ENCODE peak calls at places on chromosomes 3 and 15, in six cellular contexts. F, O, D, M, L and H are unnamed samples.

GRCh38 chr3:101646726-101647125 is 30.2 kb downstream of the ZBTB11 start:
- DNase-seq in L (no peak), D (peak; percentile 22), M (no peak), O (no peak), F (no peak), H (no peak)

GRCh38 chr3:37026851-37027250 is 33.5 kb downstream of the MLH1 start:
- DNase-seq in F (no peak), D (no peak), O (no peak), M (peak; percentile 22), L (no peak), H (no peak)

GRCh38 chr3:58769065-58769464 is 102.5 kb upstream of the FAM3D start:
- DNase-seq in D (no peak), M (no peak), F (no peak), O (no peak), L (no peak), H (no peak)

GRCh38 chr15:82105458-82106205 is 59.8 kb upstream of the MEX3B start:
- DNase-seq in O (no peak), F (peak; percentile 19), M (peak; percentile 40), L (peak; percentile 87), D (peak; percentile 57), H (no peak)

GRCh38 chr15:29675791-29676301 is 146.4 kb downstream of the TJP1 start:
- DNase-seq in F (peak; percentile 16), D (no peak), M (peak; percentile 16), L (no peak), O (peak; percentile 33), H (no peak)

GRCh38 chr3:193702967-193703366 is 110.0 kb downstream of the OPA1 start:
- DNase-seq in L (peak; percentile 12), D (peak; percentile 36), F (no peak), O (no peak), M (no peak), H (no peak)

GRCh38 chr3:33096103-33096868 is 660 bp downstream of the GLB1 start:
- DNase-seq in M (peak; percentile 44), F (peak; percentile 53), D (peak; percentile 48), L (peak; percentile 16), O (no peak), H (no peak)

GRCh38 chr15:40340038-40340739 is 550 bp downstream of the CCDC9B start:
- DNase-seq in F (peak; percentile 75), D (peak; percentile 76), M (peak; percentile 93), O (peak; percentile 65), L (no peak), H (no peak)

GRCh38 chr15:90001062-90001682 is at the start of gene ZNF710:
- DNase-seq in O (peak; percentile 66), D (peak; percentile 80), L (peak; percentile 44), F (peak; percentile 66), M (peak; percentile 55), H (peak; percentile 49)

GRCh38 chr3:186060222-186060621 is 48.7 kb downstream of the ETV5 start:
- DNase-seq in O (no peak), D (no peak), L (no peak), F (no peak), M (no peak), H (no peak)

GRCh38 chr15:70299931-70300858 is 202.5 kb upstream of the TLE3 start:
- DNase-seq in F (no peak), O (no peak), L (no peak), M (no peak), D (no peak), H (no peak)

GRCh38 chr15:29364429-29365078 is 94.9 kb upstream of the NSMCE3 start:
- DNase-seq in O (no peak), L (peak; percentile 52), F (peak; percentile 25), D (peak; percentile 69), M (no peak), H (no peak)

GRCh38 chr3:95715137-95715536 is 1099.3 kb upstream of the EPHA6 start:
- DNase-seq in O (no peak), F (no peak), D (no peak), M (no peak), L (no peak), H (no peak)

GRCh38 chr15:58864602-58865419 is 68.7 kb downstream of the SLTM start:
- DNase-seq in D (peak; percentile 32), F (peak; percentile 93), O (no peak), L (no peak), M (peak; percentile 30), H (no peak)

GRCh38 chr3:32456429-32457130 is 46.1 kb downstream of the CMTM6 start:
- DNase-seq in L (no peak), D (no peak), O (no peak), F (no peak), M (no peak), H (no peak)

GRCh38 chr3:117842086-117842485 is 1132.5 kb downstream of the TUSC7 start:
- DNase-seq in D (no peak), M (no peak), F (no peak), L (no peak), O (no peak), H (no peak)
- TF ChIP-seq CTCF in D (no peak), M (no peak), F (no peak), L (no peak), O (no peak), H (no peak)

GRCh38 chr3:136818191-136818850 is 605 bp upstream of the SLC35G2 start:
- DNase-seq in L (peak; percentile 83), O (no peak), D (peak; percentile 72), F (peak; percentile 75), M (peak; percentile 25), H (no peak)
- TF ChIP-seq CTCF in L (peak; percentile 28), O (no peak), D (no peak), F (no peak), M (no peak), H (no peak)

GRCh38 chr3:94285874-94286273 is 223.0 kb downstream of the NSUN3 start:
- DNase-seq in D (peak; percentile 3), M (no peak), F (no peak), O (no peak), L (no peak), H (no peak)
- TF ChIP-seq CTCF in D (peak; percentile 21), M (no peak), F (no peak), O (no peak), L (peak; percentile 27), H (peak; percentile 44)

DNA sequence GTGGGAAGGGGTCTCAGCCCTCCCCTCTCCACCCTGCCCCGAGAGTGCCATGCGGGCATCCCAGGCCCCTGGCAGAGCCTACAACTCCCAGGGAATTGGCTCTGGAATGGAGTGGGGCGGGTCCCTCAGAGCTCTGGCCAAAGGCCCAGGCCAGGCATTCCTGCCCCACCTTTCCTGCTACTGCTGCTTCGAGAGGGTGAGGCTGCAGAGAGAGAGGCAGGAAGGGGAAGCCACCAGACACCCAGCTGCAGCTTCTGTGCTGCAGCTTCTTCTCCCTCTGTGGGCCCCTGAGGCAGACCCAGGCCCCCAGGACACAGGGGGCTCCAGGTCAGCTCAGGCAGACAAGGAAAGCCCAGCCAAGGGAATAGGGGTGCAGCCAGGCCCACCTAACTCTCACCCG is 2.7 kb downstream of the ALS2CL start:
- DNase-seq in O (no peak), L (no peak), F (no peak), M (peak; percentile 84), D (no peak), H (no peak)
- TF ChIP-seq CTCF in O (no peak), L (no peak), F (no peak), M (no peak), D (no peak), H (no peak)

DNA sequence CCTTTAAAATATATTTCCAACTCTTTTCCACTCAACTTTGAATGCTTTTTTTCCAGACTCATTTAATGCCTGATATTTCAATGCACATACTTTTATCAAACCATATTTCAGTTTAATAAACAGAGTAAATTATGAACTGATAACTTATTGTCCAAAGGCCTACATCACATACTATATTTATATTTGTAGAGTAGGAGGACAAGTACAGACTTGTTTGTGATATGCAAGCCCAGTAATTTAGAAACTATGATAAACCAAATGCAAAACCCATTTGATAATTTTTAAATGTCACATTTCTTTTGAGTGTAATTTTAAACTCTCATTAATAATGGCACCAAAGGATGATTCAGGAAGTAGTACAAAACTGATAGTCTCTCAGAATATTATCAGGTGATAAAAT is 3.3 kb downstream of the RFX7 start:
- DNase-seq in M (no peak), O (no peak), D (no peak), L (no peak), F (no peak), H (no peak)
- TF ChIP-seq CTCF in M (no peak), O (no peak), D (no peak), L (no peak), F (no peak), H (no peak)

GRCh38 chr15:77419050-77419835 is 661 bp downstream of the PEAK1 start:
- DNase-seq in L (peak; percentile 18), F (peak; percentile 54), M (peak; percentile 36), O (peak; percentile 67), D (peak; percentile 6), H (peak; percentile 20)
- TF ChIP-seq CTCF in L (peak; percentile 32), F (no peak), M (peak; percentile 24), O (no peak), D (peak; percentile 6), H (peak; percentile 16)

DNA sequence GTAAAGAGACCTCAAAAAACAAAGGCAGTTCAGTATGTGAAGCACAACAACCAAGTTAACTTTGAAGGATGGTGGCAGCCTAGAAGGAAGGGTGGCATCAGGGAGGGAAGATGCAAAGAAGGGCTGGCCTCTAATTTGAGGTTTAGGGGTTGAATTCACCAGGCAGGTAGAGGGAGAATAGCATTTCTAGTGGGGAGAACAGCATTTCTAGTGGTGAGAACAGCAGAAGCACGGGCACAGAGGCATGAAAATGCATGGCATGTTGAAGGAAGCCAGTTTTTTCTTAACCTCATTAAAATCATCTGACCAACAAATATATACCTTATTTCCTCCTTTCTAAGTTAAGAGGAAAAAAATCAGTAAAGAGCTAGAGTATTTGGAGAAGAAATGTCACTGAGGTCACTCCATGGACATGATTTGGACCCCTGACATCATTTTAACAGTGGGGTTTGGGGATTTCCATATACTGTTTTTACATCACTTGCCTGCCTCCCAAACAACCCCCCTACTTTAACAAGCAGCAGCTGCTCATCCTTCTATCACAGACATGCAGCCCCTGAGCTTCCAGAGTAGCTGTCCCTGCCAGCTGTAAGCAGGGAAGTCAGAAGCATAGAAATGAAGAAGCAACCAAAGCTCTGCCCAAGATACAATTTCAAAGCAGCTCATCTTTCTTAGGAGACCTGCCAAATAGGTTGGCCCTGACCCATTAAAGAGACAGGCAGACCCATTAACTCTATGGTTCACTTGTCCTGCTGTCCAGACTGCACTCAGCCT is 2.4 kb upstream of the POPDC2 start:
- DNase-seq in F (peak; percentile 53), O (no peak), M (no peak), L (no peak), D (peak; percentile 37), H (no peak)
- TF ChIP-seq CTCF in F (no peak), O (no peak), M (no peak), L (peak; percentile 28), D (peak; percentile 17), H (no peak)

GRCh38 chr15:20652914-20653313 is 111.3 kb upstream of the GOLGA6L6 start:
- DNase-seq in O (no peak), F (no peak), D (no peak), M (no peak), L (no peak), H (no peak)
- TF ChIP-seq CTCF in O (no peak), F (no peak), D (no peak), M (no peak), L (no peak), H (no peak)

GRCh38 chr3:134074001-134074789 is 44.5 kb upstream of the SLCO2A1 start:
- DNase-seq in M (no peak), F (peak; percentile 2), O (peak; percentile 14), D (no peak), L (no peak), H (no peak)
- TF ChIP-seq CTCF in M (no peak), F (no peak), O (no peak), D (no peak), L (no peak), H (no peak)